ENCODE peak calls at places on chromosomes 6 and 20, in ten cellular contexts. B is endothelial cell, D is BJ, A is heart right ventricle, O is nephron progenitor cell, J is fibroblast of lung, U is tibial artery, R is A673, C is progenitor cell of endocrine pancreas, T is Caco-2. V is an unnamed sample.

GRCh38 chr6:67706388-67706787 is 928.7 kb upstream of the ADGRB3 start:
- DNase-seq in C (no peak), B (no peak), D (no peak), U (no peak), A (no peak), O (no peak), T (no peak), R (no peak), J (no peak), V (no peak)

GRCh38 chr20:43558412-43559146 is at the start of gene SGK2:
- DNase-seq in T (peak; percentile 94), U (no peak), R (no peak), B (no peak), O (peak; percentile 11), A (no peak), D (no peak), J (peak; percentile 30), C (peak; percentile 55), V (no peak)

GRCh38 chr6:111195656-111196055 is 108.4 kb downstream of the SLC16A10 start:
- DNase-seq in C (no peak), B (no peak), O (no peak), A (no peak), R (no peak), U (no peak), J (no peak), T (no peak), D (no peak), V (no peak)

GRCh38 chr20:1508576-1508975 is 17.4 kb upstream of the SIRPB2 start:
- DNase-seq in A (no peak), U (no peak), D (no peak), R (peak; percentile 35), O (no peak), C (no peak), B (no peak), J (no peak), T (no peak), V (no peak)

GRCh38 chr6:159817951-159818739 is 18.1 kb downstream of the PNLDC1 start:
- DNase-seq in O (no peak), U (no peak), A (no peak), B (no peak), T (no peak), R (no peak), D (no peak), J (no peak), C (no peak), V (no peak)

GRCh38 chr6:54191460-54191859 is 80.2 kb downstream of the MLIP start:
- DNase-seq in B (no peak), T (no peak), A (no peak), J (peak; percentile 87), D (no peak), O (no peak), R (peak; percentile 31), C (no peak), U (no peak), V (no peak)

GRCh38 chr6:9766240-9766915 is 648.5 kb downstream of the TFAP2A start:
- DNase-seq in U (no peak), A (no peak), R (peak; percentile 56), C (no peak), T (no peak), J (no peak), D (peak; percentile 81), O (no peak), B (no peak), V (peak; percentile 6)

GRCh38 chr20:6026051-6026450 is 27.8 kb downstream of the LRRN4 start:
- DNase-seq in C (no peak), T (no peak), J (peak; percentile 56), O (no peak), R (no peak), B (no peak), D (no peak), U (no peak), A (no peak), V (no peak)

GRCh38 chr6:31138982-31139381 is at the start of gene PSORS1C2:
- DNase-seq in A (no peak), U (no peak), O (no peak), B (no peak), D (no peak), C (no peak), T (no peak), R (no peak), J (no peak), V (no peak)

GRCh38 chr6:11944111-11944510 is 68.0 kb upstream of the HIVEP1 start:
- DNase-seq in J (no peak), B (no peak), T (no peak), A (no peak), D (no peak), U (no peak), O (no peak), R (no peak), C (no peak), V (no peak)

GRCh38 chr6:36383608-36384007 is 3.9 kb downstream of the ETV7 start:
- DNase-seq in J (no peak), T (no peak), R (no peak), B (no peak), U (no peak), D (no peak), A (no peak), O (no peak), C (no peak), V (no peak)

GRCh38 chr20:50569864-50570836 is 60.0 kb downstream of the PTPN1 start:
- DNase-seq in U (no peak), A (no peak), B (peak; percentile 20), T (no peak), O (no peak), C (no peak), R (peak; percentile 56), J (peak; percentile 59), D (no peak), V (peak; percentile 74)

GRCh38 chr20:18628330-18628941 is 40.6 kb downstream of the DTD1 start:
- DNase-seq in O (peak; percentile 37), D (no peak), J (no peak), B (peak; percentile 62), U (no peak), R (peak; percentile 8), T (peak; percentile 56), C (no peak), A (no peak), V (no peak)
- TF ChIP-seq CTCF in O (peak; percentile 51), D (peak; percentile 66), J (peak; percentile 29), B (peak; percentile 61), U (peak; percentile 21), R (peak; percentile 67), T (peak; percentile 84), C (peak; percentile 72), A (peak; percentile 40), V (peak; percentile 52)

GRCh38 chr20:52001999-52002666 is 189.4 kb downstream of the ZFP64 start:
- DNase-seq in A (no peak), T (peak; percentile 59), O (no peak), U (no peak), C (no peak), R (peak; percentile 56), D (no peak), B (peak; percentile 13), J (no peak), V (no peak)
- TF ChIP-seq CTCF in A (no peak), T (peak; percentile 68), O (no peak), U (no peak), C (peak; percentile 33), R (peak; percentile 40), D (peak; percentile 20), B (peak; percentile 18), J (no peak), V (no peak)

GRCh38 chr20:22182148-22182547 is 402.2 kb downstream of the FOXA2 start:
- DNase-seq in O (no peak), B (no peak), J (no peak), C (no peak), T (no peak), U (no peak), A (no peak), R (no peak), D (no peak), V (no peak)

DNA sequence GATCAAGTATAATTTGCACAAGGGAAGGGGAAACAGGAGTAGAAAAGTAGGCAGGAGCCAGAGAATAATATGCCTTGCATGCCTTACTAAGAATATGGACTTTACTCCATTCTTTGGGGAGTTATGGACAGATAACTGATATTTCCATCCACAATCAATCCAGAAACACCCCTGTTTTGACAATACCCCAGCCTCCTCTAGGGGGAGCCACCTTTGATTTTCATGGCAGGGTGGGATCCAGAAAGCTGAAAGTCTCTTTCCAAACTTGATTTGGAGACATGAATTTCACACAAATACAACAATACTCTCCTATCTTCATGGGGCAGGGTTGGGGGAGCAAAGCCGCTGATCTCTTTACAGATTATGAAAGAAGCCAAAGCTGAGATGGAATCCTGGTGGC is 404.1 kb downstream of the FOXA2 start:
- DNase-seq in R (peak; percentile 5), O (peak; percentile 15), J (no peak), A (no peak), C (no peak), B (peak; percentile 54), T (no peak), D (no peak), U (no peak), V (no peak)
- TF ChIP-seq CTCF in R (peak; percentile 62), O (peak; percentile 40), J (no peak), A (no peak), C (peak; percentile 57), B (peak; percentile 74), T (peak; percentile 47), D (no peak), U (no peak), V (no peak)

GRCh38 chr20:64133951-64134407 is 26.6 kb upstream of the NPBWR2 start:
- DNase-seq in B (no peak), O (peak; percentile 1), D (no peak), C (no peak), A (no peak), R (peak; percentile 26), T (peak; percentile 58), J (no peak), U (no peak), V (no peak)
- TF ChIP-seq CTCF in B (no peak), O (no peak), D (no peak), C (no peak), A (peak; percentile 26), R (peak; percentile 41), T (peak; percentile 37), J (peak; percentile 31), U (no peak), V (no peak)

DNA sequence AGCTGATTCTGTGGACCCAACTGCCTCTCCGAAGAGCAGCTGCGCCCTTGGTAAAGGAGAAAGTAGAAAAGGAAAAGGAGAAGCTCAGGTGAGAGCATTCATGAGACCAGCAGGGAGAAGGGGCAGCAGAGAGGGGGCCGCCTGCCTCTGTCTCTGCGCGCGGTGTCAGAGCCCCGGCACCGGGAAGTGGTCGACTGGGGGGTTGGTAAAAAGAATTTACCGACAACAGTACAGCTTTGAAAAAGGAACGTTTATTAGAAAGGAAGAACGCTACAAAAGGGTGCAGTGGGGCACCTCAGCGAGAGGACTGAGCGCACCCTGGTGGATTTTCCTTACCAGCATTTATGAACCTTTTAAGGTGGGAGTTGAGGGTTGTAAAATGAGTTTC is 61.9 kb downstream of the GPR6 start:
- DNase-seq in R (peak; percentile 71), A (no peak), C (no peak), U (no peak), D (no peak), B (peak; percentile 39), J (peak; percentile 34), T (no peak), O (peak; percentile 22), V (peak; percentile 32)
- TF ChIP-seq CTCF in R (peak; percentile 66), A (peak; percentile 24), C (peak; percentile 53), U (no peak), D (peak; percentile 57), B (no peak), J (no peak), T (peak; percentile 49), O (no peak), V (peak; percentile 15)

GRCh38 chr6:113854531-113855499 is 2.3 kb upstream of the MARCKS start:
- DNase-seq in T (peak; percentile 91), C (peak; percentile 67), J (peak; percentile 75), B (peak; percentile 90), R (peak; percentile 83), O (peak; percentile 90), A (peak; percentile 79), U (peak; percentile 63), D (no peak), V (peak; percentile 87)
- TF ChIP-seq CTCF in T (no peak), C (peak; percentile 33), J (no peak), B (no peak), R (peak; percentile 27), O (no peak), A (peak; percentile 47), U (no peak), D (peak; percentile 31), V (no peak)

V was measured in GM20000.